ENCODE peak calls at places on chromosomes 2 and 18, in six cellular contexts. One of them, this sample, is unnamed.

GRCh38 chr18:10519366-10519765 is 6.5 kb upstream of the NAPG start:
- DNase-seq in RPMI7951: peak
- DNase-seq in fibroblast of mammary gland: peak
- DNase-seq in dorsolateral prefrontal cortex: no peak
- DNase-seq in fibroblast of the conjunctiva: no peak
- DNase-seq in ACHN: no peak
- DNase-seq in this sample: no peak

GRCh38 chr2:210630904-210631560 is 74.6 kb downstream of the CPS1 start:
- DNase-seq in RPMI7951: no peak
- DNase-seq in fibroblast of mammary gland: no peak
- DNase-seq in dorsolateral prefrontal cortex: no peak
- DNase-seq in fibroblast of the conjunctiva: no peak
- DNase-seq in ACHN: no peak
- DNase-seq in this sample: no peak

GRCh38 chr18:26549486-26550435 is 1.4 kb upstream of the KCTD1 start:
- DNase-seq in RPMI7951: peak
- DNase-seq in fibroblast of mammary gland: peak
- DNase-seq in dorsolateral prefrontal cortex: peak
- DNase-seq in fibroblast of the conjunctiva: no peak
- DNase-seq in ACHN: peak
- DNase-seq in this sample: peak

GRCh38 chr2:43158259-43158880 is 68.0 kb downstream of the ZFP36L2 start:
- DNase-seq in RPMI7951: peak
- DNase-seq in fibroblast of mammary gland: peak
- DNase-seq in dorsolateral prefrontal cortex: no peak
- DNase-seq in fibroblast of the conjunctiva: peak
- DNase-seq in ACHN: peak
- DNase-seq in this sample: peak

GRCh38 chr2:61898810-61899209 is 6.7 kb upstream of the COMMD1 start:
- DNase-seq in RPMI7951: peak
- DNase-seq in fibroblast of mammary gland: peak
- DNase-seq in dorsolateral prefrontal cortex: no peak
- DNase-seq in fibroblast of the conjunctiva: no peak
- DNase-seq in ACHN: peak
- DNase-seq in this sample: peak

GRCh38 chr2:47034973-47035609 is 119.5 kb upstream of the MCFD2 start:
- DNase-seq in RPMI7951: peak
- DNase-seq in fibroblast of mammary gland: no peak
- DNase-seq in dorsolateral prefrontal cortex: no peak
- DNase-seq in fibroblast of the conjunctiva: no peak
- DNase-seq in ACHN: peak
- DNase-seq in this sample: peak

GRCh38 chr2:3302751-3303582 is 74.7 kb downstream of the EIPR1 start:
- DNase-seq in RPMI7951: no peak
- DNase-seq in fibroblast of mammary gland: no peak
- DNase-seq in dorsolateral prefrontal cortex: peak
- DNase-seq in fibroblast of the conjunctiva: no peak
- DNase-seq in ACHN: no peak
- DNase-seq in this sample: no peak

GRCh38 chr2:15096873-15097272 is 464.3 kb downstream of the NBAS start:
- DNase-seq in RPMI7951: no peak
- DNase-seq in fibroblast of mammary gland: peak
- DNase-seq in dorsolateral prefrontal cortex: no peak
- DNase-seq in fibroblast of the conjunctiva: no peak
- DNase-seq in ACHN: no peak
- DNase-seq in this sample: no peak

GRCh38 chr2:129253461-129253812 is 726.0 kb upstream of the RAB6C start:
- DNase-seq in RPMI7951: no peak
- DNase-seq in fibroblast of mammary gland: no peak
- DNase-seq in dorsolateral prefrontal cortex: peak
- DNase-seq in fibroblast of the conjunctiva: no peak
- DNase-seq in ACHN: no peak
- DNase-seq in this sample: no peak

GRCh38 chr2:112541315-112542122 is 746 bp upstream of the POLR1B start:
- DNase-seq in RPMI7951: peak
- DNase-seq in fibroblast of mammary gland: no peak
- DNase-seq in dorsolateral prefrontal cortex: peak
- DNase-seq in fibroblast of the conjunctiva: peak
- DNase-seq in ACHN: peak
- DNase-seq in this sample: no peak

GRCh38 chr18:29140590-29140989 is 963.7 kb upstream of the CDH2 start:
- DNase-seq in RPMI7951: no peak
- DNase-seq in fibroblast of mammary gland: no peak
- DNase-seq in dorsolateral prefrontal cortex: no peak
- DNase-seq in fibroblast of the conjunctiva: no peak
- DNase-seq in ACHN: no peak
- DNase-seq in this sample: no peak

GRCh38 chr2:238097988-238098853 is 1.9 kb upstream of the ESPNL start:
- DNase-seq in RPMI7951: peak
- DNase-seq in fibroblast of mammary gland: peak
- DNase-seq in dorsolateral prefrontal cortex: no peak
- DNase-seq in fibroblast of the conjunctiva: peak
- DNase-seq in ACHN: peak
- DNase-seq in this sample: peak

GRCh38 chr2:169716938-169717690 is 16.5 kb upstream of the KLHL23 start:
- DNase-seq in RPMI7951: peak
- DNase-seq in fibroblast of mammary gland: peak
- DNase-seq in dorsolateral prefrontal cortex: no peak
- DNase-seq in fibroblast of the conjunctiva: no peak
- DNase-seq in ACHN: no peak
- DNase-seq in this sample: no peak

GRCh38 chr2:170500770-170501169 is 214.4 kb upstream of the SP5 start:
- DNase-seq in RPMI7951: no peak
- DNase-seq in fibroblast of mammary gland: peak
- DNase-seq in dorsolateral prefrontal cortex: no peak
- DNase-seq in fibroblast of the conjunctiva: no peak
- DNase-seq in ACHN: no peak
- DNase-seq in this sample: no peak

GRCh38 chr2:60745761-60746160 is 10.3 kb upstream of the PAPOLG start:
- DNase-seq in RPMI7951: no peak
- DNase-seq in fibroblast of mammary gland: no peak
- DNase-seq in dorsolateral prefrontal cortex: no peak
- DNase-seq in fibroblast of the conjunctiva: no peak
- DNase-seq in ACHN: no peak
- DNase-seq in this sample: peak

GRCh38 chr2:457792-458430 is 170.0 kb upstream of the ALKAL2 start:
- DNase-seq in RPMI7951: no peak
- DNase-seq in fibroblast of mammary gland: no peak
- DNase-seq in dorsolateral prefrontal cortex: no peak
- DNase-seq in fibroblast of the conjunctiva: no peak
- DNase-seq in ACHN: no peak
- DNase-seq in this sample: no peak